ENCODE peak calls at places on chromosomes 6 and 20, in six cellular contexts. One of them, this sample, is unnamed.

GRCh38 chr20:9515761-9516657 is 1.6 kb downstream of the LAMP5 start:
- DNase-seq in HepG2: no peak
- DNase-seq in HEK293T: no peak
- DNase-seq in IMR-90: no peak
- DNase-seq in GM12878: no peak
- DNase-seq in A549: no peak
- DNase-seq in this sample: no peak

GRCh38 chr6:114096553-114097172 is 125.7 kb upstream of the HDAC2 start:
- DNase-seq in HepG2: peak; percentile 46
- DNase-seq in HEK293T: peak; percentile 35
- DNase-seq in IMR-90: peak; percentile 28
- DNase-seq in GM12878: no peak
- DNase-seq in A549: peak; percentile 3
- DNase-seq in this sample: peak; percentile 60

GRCh38 chr6:152295346-152295745 is 341.8 kb downstream of the SYNE1 start:
- DNase-seq in HepG2: no peak
- DNase-seq in HEK293T: no peak
- DNase-seq in IMR-90: peak; percentile 99
- DNase-seq in GM12878: no peak
- DNase-seq in A549: no peak
- DNase-seq in this sample: no peak

GRCh38 chr6:111623046-111623718 is 17.5 kb upstream of the TRAF3IP2 start:
- DNase-seq in HepG2: no peak
- DNase-seq in HEK293T: no peak
- DNase-seq in IMR-90: no peak
- DNase-seq in GM12878: no peak
- DNase-seq in A549: no peak
- DNase-seq in this sample: no peak

GRCh38 chr6:147958683-147959082 is 384.0 kb upstream of the SASH1 start:
- DNase-seq in HepG2: no peak
- DNase-seq in HEK293T: no peak
- DNase-seq in IMR-90: no peak
- DNase-seq in GM12878: no peak
- DNase-seq in A549: no peak
- DNase-seq in this sample: no peak

GRCh38 chr6:163648868-163649267 is 234.3 kb downstream of the QKI start:
- DNase-seq in HepG2: no peak
- DNase-seq in HEK293T: no peak
- DNase-seq in IMR-90: no peak
- DNase-seq in GM12878: no peak
- DNase-seq in A549: no peak
- DNase-seq in this sample: no peak

GRCh38 chr6:132814716-132815570 is 574 bp downstream of the RPS12 start:
- DNase-seq in HepG2: peak; percentile 19
- DNase-seq in HEK293T: no peak
- DNase-seq in IMR-90: no peak
- DNase-seq in GM12878: no peak
- DNase-seq in A549: no peak
- DNase-seq in this sample: no peak

GRCh38 chr6:165936660-165937059 is 231.0 kb downstream of the TBXT start:
- DNase-seq in HepG2: no peak
- DNase-seq in HEK293T: no peak
- DNase-seq in IMR-90: no peak
- DNase-seq in GM12878: no peak
- DNase-seq in A549: no peak
- DNase-seq in this sample: no peak

GRCh38 chr20:32485770-32486248 is 99.3 kb downstream of the NOL4L start:
- DNase-seq in HepG2: peak; percentile 63
- DNase-seq in HEK293T: no peak
- DNase-seq in IMR-90: no peak
- DNase-seq in GM12878: no peak
- DNase-seq in A549: no peak
- DNase-seq in this sample: no peak

GRCh38 chr20:62837790-62838458 is 21.1 kb downstream of the COL9A3 start:
- DNase-seq in HepG2: peak; percentile 68
- DNase-seq in HEK293T: no peak
- DNase-seq in IMR-90: no peak
- DNase-seq in GM12878: no peak
- DNase-seq in A549: no peak
- DNase-seq in this sample: no peak

GRCh38 chr6:43912598-43913387 is 142.8 kb downstream of the VEGFA start:
- DNase-seq in HepG2: peak; percentile 69
- DNase-seq in HEK293T: no peak
- DNase-seq in IMR-90: no peak
- DNase-seq in GM12878: no peak
- DNase-seq in A549: no peak
- DNase-seq in this sample: no peak

GRCh38 chr6:95117236-95117635 is 460.1 kb upstream of the MANEA start:
- DNase-seq in HepG2: no peak
- DNase-seq in HEK293T: no peak
- DNase-seq in IMR-90: no peak
- DNase-seq in GM12878: no peak
- DNase-seq in A549: no peak
- DNase-seq in this sample: no peak

GRCh38 chr6:134238960-134239795 is 78.7 kb downstream of the SGK1 start:
- DNase-seq in HepG2: no peak
- DNase-seq in HEK293T: no peak
- DNase-seq in IMR-90: no peak
- DNase-seq in GM12878: no peak
- DNase-seq in A549: no peak
- DNase-seq in this sample: no peak

GRCh38 chr6:45864651-45865050 is 151.0 kb downstream of the CLIC5 start:
- DNase-seq in HepG2: no peak
- DNase-seq in HEK293T: no peak
- DNase-seq in IMR-90: no peak
- DNase-seq in GM12878: no peak
- DNase-seq in A549: no peak
- DNase-seq in this sample: no peak

GRCh38 chr6:291148-291696 is 1.1 kb upstream of the DUSP22 start:
- DNase-seq in HepG2: no peak
- DNase-seq in HEK293T: no peak
- DNase-seq in IMR-90: no peak
- DNase-seq in GM12878: no peak
- DNase-seq in A549: peak; percentile 13
- DNase-seq in this sample: no peak

GRCh38 chr20:35662541-35662940 is 2.2 kb downstream of the CPNE1 start:
- DNase-seq in HepG2: no peak
- DNase-seq in HEK293T: no peak
- DNase-seq in IMR-90: no peak
- DNase-seq in GM12878: no peak
- DNase-seq in A549: no peak
- DNase-seq in this sample: no peak

GRCh38 chr20:5870462-5871021 is 79.8 kb downstream of the TRMT6 start:
- DNase-seq in HepG2: no peak
- DNase-seq in HEK293T: no peak
- DNase-seq in IMR-90: no peak
- DNase-seq in GM12878: no peak
- DNase-seq in A549: no peak
- DNase-seq in this sample: no peak

GRCh38 chr20:38170219-38170902 is 5.3 kb upstream of the TGM2 start:
- DNase-seq in HepG2: no peak
- DNase-seq in HEK293T: no peak
- DNase-seq in IMR-90: peak; percentile 64
- DNase-seq in GM12878: no peak
- DNase-seq in A549: no peak
- DNase-seq in this sample: no peak

GRCh38 chr20:38170914-38171300 is 5.8 kb upstream of the TGM2 start:
- DNase-seq in HepG2: no peak
- DNase-seq in HEK293T: no peak
- DNase-seq in IMR-90: no peak
- DNase-seq in GM12878: no peak
- DNase-seq in A549: no peak
- DNase-seq in this sample: no peak

GRCh38 chr20:38173237-38174156 is 8.4 kb upstream of the TGM2 start:
- DNase-seq in HepG2: peak; percentile 85
- DNase-seq in HEK293T: no peak
- DNase-seq in IMR-90: peak; percentile 92
- DNase-seq in GM12878: no peak
- DNase-seq in A549: peak; percentile 95
- DNase-seq in this sample: peak; percentile 47

GRCh38 chr20:38171301-38172010 is 6.4 kb upstream of the TGM2 start:
- DNase-seq in HepG2: peak; percentile 71
- DNase-seq in HEK293T: no peak
- DNase-seq in IMR-90: peak; percentile 59
- DNase-seq in GM12878: no peak
- DNase-seq in A549: no peak
- DNase-seq in this sample: peak; percentile 39

DNA sequence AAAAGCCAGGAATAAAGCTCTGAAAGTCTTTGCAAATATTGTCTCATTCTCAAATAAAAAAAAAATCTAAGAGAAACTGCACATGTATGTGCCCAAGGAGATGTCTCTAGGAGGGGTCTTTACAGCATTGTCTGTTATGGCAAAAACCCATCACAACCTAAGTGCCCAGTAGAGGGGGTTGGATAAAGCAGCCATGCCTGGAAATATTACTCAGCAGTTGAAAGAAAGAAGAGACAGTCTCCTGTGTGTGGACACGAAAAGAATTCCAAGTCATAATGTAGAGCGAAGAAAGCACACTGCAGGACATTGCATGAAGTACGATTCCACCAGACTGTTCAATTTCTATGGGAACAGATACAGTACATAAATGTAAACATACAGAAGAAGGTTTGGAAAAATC is 7.3 kb upstream of the TGM2 start:
- DNase-seq in HepG2: peak; percentile 48
- DNase-seq in HEK293T: no peak
- DNase-seq in IMR-90: peak; percentile 59
- DNase-seq in GM12878: no peak
- DNase-seq in A549: peak; percentile 38
- DNase-seq in this sample: peak; percentile 14
- TF ChIP-seq BHLHE40 in HepG2: no peak
- TF ChIP-seq BHLHE40 in HEK293T: no peak
- TF ChIP-seq BHLHE40 in IMR-90: no peak
- TF ChIP-seq BHLHE40 in GM12878: no peak
- TF ChIP-seq BHLHE40 in A549: no peak
- TF ChIP-seq BHLHE40 in this sample: no peak

DNA sequence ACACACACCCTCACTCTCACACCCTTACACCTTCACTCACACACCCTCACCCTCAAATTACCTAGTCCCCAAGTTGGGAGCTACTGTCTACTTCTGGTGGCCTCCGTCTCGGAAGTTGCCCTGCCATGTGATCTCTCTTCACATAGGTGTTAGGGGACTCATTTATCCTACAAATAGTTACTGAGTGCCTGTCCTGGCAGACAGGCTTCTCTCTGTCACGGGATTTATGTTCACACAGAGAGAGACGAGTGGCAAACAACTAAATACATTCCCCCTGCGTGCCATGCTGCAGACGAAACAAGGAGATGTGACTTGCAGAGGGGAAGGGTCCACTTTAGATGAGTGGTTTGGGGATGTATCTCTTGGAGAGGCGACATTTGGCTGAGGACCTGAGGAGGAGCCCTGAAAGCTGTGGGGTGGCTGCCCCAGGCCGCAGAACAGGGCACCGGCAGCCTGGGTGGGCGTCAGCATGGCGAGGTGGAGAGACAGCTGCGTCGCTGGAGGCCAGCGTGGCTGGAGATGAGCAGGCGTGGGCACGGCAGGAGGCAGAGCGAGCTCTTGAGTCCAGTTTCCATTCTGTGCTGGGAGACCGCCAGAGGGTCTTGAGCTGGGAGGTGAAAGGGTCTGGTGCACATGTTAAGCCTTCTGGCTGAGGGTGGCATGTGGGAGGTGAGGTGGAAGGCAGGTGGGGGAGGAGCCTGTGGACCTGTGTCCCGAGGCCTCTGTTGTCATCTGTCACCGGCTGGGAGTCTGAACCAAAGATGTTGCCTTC is 17.2 kb downstream of the DYNLT1 start:
- DNase-seq in HepG2: no peak
- DNase-seq in HEK293T: no peak
- DNase-seq in IMR-90: no peak
- DNase-seq in GM12878: no peak
- DNase-seq in A549: no peak
- DNase-seq in this sample: no peak
- TF ChIP-seq BHLHE40 in HepG2: no peak
- TF ChIP-seq BHLHE40 in HEK293T: no peak
- TF ChIP-seq BHLHE40 in IMR-90: no peak
- TF ChIP-seq BHLHE40 in GM12878: no peak
- TF ChIP-seq BHLHE40 in A549: no peak
- TF ChIP-seq BHLHE40 in this sample: no peak

DNA sequence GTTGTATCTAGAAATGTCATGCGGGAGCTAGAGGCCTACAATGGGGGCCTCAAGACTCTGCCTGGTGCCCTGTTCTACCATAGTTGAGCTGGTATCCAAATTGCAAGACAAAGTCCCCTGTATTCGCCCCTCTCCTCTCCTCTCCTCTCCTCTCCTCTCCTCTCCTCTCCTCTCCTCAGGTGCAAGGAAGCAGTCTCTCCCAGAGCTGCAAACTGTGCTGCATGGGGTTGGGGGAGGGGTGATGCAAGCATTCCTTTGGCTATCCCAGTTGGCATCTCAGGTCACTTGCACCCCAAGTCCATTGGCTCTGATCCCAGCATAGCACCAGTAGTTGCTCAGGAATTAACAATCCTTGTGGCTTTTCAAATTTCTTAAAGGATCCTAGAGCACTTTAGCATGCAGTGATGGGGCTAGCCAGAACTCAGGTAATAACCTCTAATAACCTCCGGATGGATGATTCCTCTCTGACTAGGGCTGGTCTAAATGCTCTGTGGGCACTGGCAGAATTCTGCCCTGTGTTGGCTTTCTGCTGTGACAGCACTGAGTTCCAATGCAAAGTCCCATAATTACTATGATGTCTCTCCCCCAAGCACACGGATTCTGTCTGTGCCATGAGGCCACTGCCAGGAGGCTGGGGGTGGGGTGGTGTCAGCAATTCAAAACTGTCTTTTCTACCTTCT is 35.3 kb downstream of the TAF11 start:
- DNase-seq in HepG2: no peak
- DNase-seq in HEK293T: no peak
- DNase-seq in IMR-90: no peak
- DNase-seq in GM12878: no peak
- DNase-seq in A549: no peak
- DNase-seq in this sample: no peak
- TF ChIP-seq BHLHE40 in HepG2: no peak
- TF ChIP-seq BHLHE40 in HEK293T: no peak
- TF ChIP-seq BHLHE40 in IMR-90: no peak
- TF ChIP-seq BHLHE40 in GM12878: no peak
- TF ChIP-seq BHLHE40 in A549: no peak
- TF ChIP-seq BHLHE40 in this sample: no peak

GRCh38 chr20:43586641-43587040 is 4.1 kb upstream of the IFT52 start:
- DNase-seq in HepG2: no peak
- DNase-seq in HEK293T: peak; percentile 3
- DNase-seq in IMR-90: no peak
- DNase-seq in GM12878: no peak
- DNase-seq in A549: no peak
- DNase-seq in this sample: no peak

GRCh38 chr20:43583133-43583864 is 7.4 kb upstream of the IFT52 start:
- DNase-seq in HepG2: no peak
- DNase-seq in HEK293T: no peak
- DNase-seq in IMR-90: no peak
- DNase-seq in GM12878: no peak
- DNase-seq in A549: no peak
- DNase-seq in this sample: no peak

GRCh38 chr20:43579861-43580793 is 10.6 kb upstream of the IFT52 start:
- DNase-seq in HepG2: no peak
- DNase-seq in HEK293T: no peak
- DNase-seq in IMR-90: no peak
- DNase-seq in GM12878: no peak
- DNase-seq in A549: no peak
- DNase-seq in this sample: peak; percentile 86

GRCh38 chr20:43584448-43585138 is 6.1 kb upstream of the IFT52 start:
- DNase-seq in HepG2: peak; percentile 74
- DNase-seq in HEK293T: no peak
- DNase-seq in IMR-90: peak; percentile 75
- DNase-seq in GM12878: no peak
- DNase-seq in A549: no peak
- DNase-seq in this sample: no peak

GRCh38 chr20:43583982-43584432 is 6.7 kb upstream of the IFT52 start:
- DNase-seq in HepG2: peak; percentile 95
- DNase-seq in HEK293T: no peak
- DNase-seq in IMR-90: peak; percentile 97
- DNase-seq in GM12878: no peak
- DNase-seq in A549: no peak
- DNase-seq in this sample: peak; percentile 91
- TF ChIP-seq BHLHE40 in HepG2: peak; percentile 52
- TF ChIP-seq BHLHE40 in HEK293T: no peak
- TF ChIP-seq BHLHE40 in IMR-90: peak; percentile 51
- TF ChIP-seq BHLHE40 in GM12878: no peak
- TF ChIP-seq BHLHE40 in A549: no peak
- TF ChIP-seq BHLHE40 in this sample: peak; percentile 37